ENCODE peak calls at places on chromosomes 6 and 20, in six cellular contexts. C, U, P, B, R and H are unnamed samples.

GRCh38 chr6:81614292-81614691 is 138.2 kb downstream of the TENT5A start:
- DNase-seq in C (no peak), U (no peak), P (no peak), B (no peak), R (no peak), H (peak; percentile 31)

GRCh38 chr20:17655865-17656489 is 26.1 kb downstream of the RRBP1 start:
- DNase-seq in C (no peak), U (no peak), P (no peak), B (no peak), R (no peak), H (no peak)

GRCh38 chr6:158697798-158698197 is 47.9 kb downstream of the SYTL3 start:
- DNase-seq in C (no peak), U (no peak), P (no peak), B (no peak), R (no peak), H (peak; percentile 11)

GRCh38 chr6:39452306-39452705 is 129.8 kb upstream of the KCNK16 start:
- DNase-seq in C (no peak), U (no peak), P (no peak), B (no peak), R (no peak), H (no peak)

GRCh38 chr20:58998656-58999055 is 8.4 kb downstream of the CTSZ start:
- DNase-seq in C (no peak), U (no peak), P (no peak), B (no peak), R (no peak), H (no peak)

GRCh38 chr20:8573686-8574085 is 441.6 kb downstream of the PLCB1 start:
- DNase-seq in C (no peak), U (no peak), P (no peak), B (no peak), R (no peak), H (no peak)

GRCh38 chr6:152380351-152380767 is 256.8 kb downstream of the SYNE1 start:
- DNase-seq in C (no peak), U (peak; percentile 9), P (peak; percentile 65), B (no peak), R (peak; percentile 33), H (peak; percentile 2)

GRCh38 chr6:130337534-130337933 is 28.3 kb upstream of the TMEM200A start:
- DNase-seq in C (no peak), U (no peak), P (no peak), B (no peak), R (no peak), H (no peak)

GRCh38 chr20:51860015-51860882 is 57.9 kb upstream of the SALL4 start:
- DNase-seq in C (no peak), U (peak; percentile 87), P (no peak), B (no peak), R (no peak), H (peak; percentile 81)

GRCh38 chr6:136289327-136289578 is 393 bp downstream of the BCLAF1 start:
- DNase-seq in C (peak; percentile 97), U (peak; percentile 81), P (peak; percentile 86), B (peak; percentile 73), R (peak; percentile 87), H (peak; percentile 91)

GRCh38 chr6:37155394-37156312 is 14.3 kb upstream of the PIM1 start:
- DNase-seq in C (no peak), U (no peak), P (no peak), B (no peak), R (no peak), H (no peak)